ENCODE peak calls at places on chromosome X, in nine cellular contexts. D is tibial nerve, F is left lung, K is upper lobe of right lung, W is HFFc6, H is sigmoid colon, C is kidney, Y is PC-3, Q is OCI-LY7. V is an unnamed sample.

GRCh38 chrX:134692990-134693389 is 34.7 kb upstream of the PLAC1 start:
- DNase-seq in D (no peak), F (no peak), K (no peak), W (peak; percentile 28), H (no peak), C (no peak), Y (peak; percentile 74), Q (no peak), V (no peak)

GRCh38 chrX:46573331-46573895 is at the start of gene CHST7:
- DNase-seq in D (peak; percentile 44), F (peak; percentile 90), K (peak; percentile 84), W (peak; percentile 35), H (peak; percentile 76), C (peak; percentile 90), Y (peak; percentile 76), Q (peak; percentile 77), V (peak; percentile 78)

GRCh38 chrX:153781428-153782047 is 697 bp downstream of the SRPK3 start:
- DNase-seq in D (no peak), F (no peak), K (no peak), W (no peak), H (no peak), C (no peak), Y (no peak), Q (no peak), V (no peak)

GRCh38 chrX:100864967-100865366 is 9.2 kb downstream of the NOX1 start:
- DNase-seq in D (no peak), F (no peak), K (no peak), W (peak; percentile 8), H (no peak), C (no peak), Y (peak; percentile 27), Q (no peak), V (no peak)

GRCh38 chrX:11893933-11894710 is 136.1 kb downstream of the MSL3 start:
- DNase-seq in D (no peak), F (no peak), K (no peak), W (no peak), H (no peak), C (no peak), Y (no peak), Q (no peak), V (no peak)

GRCh38 chrX:153494541-153495361 is at the start of gene BGN:
- DNase-seq in D (no peak), F (no peak), K (no peak), W (peak; percentile 49), H (no peak), C (peak; percentile 86), Y (no peak), Q (no peak), V (peak; percentile 18)

GRCh38 chrX:111411591-111412371 is at the start of gene DCX:
- DNase-seq in D (no peak), F (no peak), K (no peak), W (no peak), H (no peak), C (no peak), Y (no peak), Q (no peak), V (no peak)

GRCh38 chrX:274904-275475 is 6.2 kb upstream of the PLCXD1 start:
- DNase-seq in D (no peak), F (peak; percentile 76), K (peak; percentile 88), W (no peak), H (no peak), C (peak; percentile 74), Y (no peak), Q (no peak), V (no peak)

DNA sequence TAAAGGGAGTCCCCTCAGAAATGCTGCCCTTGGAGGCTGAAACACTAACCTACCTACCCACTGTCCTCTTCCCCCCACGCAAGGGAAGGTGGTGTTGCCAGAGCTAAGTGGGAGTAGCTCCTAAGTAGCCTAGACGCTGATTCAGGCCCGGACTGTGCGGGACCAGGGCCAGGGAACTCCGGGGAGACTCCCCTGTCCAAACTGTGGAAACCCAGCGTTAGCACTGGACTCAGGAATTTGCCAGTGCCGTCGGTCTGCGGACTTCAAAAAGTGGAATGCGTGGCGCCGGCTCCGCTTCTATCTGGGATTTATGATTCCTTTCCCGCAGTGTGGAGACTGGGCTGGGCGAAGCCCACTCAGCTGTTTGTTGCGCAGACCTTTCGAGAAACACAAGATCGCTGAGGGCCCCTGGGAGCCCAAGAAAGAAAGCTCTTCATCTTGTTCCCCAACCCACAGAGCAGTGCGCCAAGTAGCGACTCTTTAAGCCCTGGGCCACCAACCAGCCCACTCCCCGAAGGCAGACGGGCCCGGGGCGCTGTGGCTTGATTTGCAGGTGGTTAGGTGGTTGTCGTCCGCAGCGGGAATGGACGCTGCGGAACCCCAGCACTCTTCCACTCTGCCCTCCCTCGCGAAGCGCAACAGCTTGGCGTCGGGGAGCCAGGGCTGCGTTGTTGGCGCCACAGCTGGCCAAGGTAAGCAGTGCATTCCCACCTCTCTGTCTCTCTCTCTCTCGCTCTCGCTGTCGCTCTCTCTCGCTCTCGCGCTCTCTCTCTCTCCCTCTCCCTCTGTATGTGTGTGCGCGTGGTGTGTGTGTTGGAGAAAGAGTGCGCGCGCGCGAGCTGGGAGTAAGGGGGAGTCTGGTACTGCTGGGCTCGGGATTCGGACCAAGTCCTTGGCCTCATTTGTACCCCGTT is 2.0 kb downstream of the TMEM255A start:
- DNase-seq in D (peak; percentile 41), F (peak; percentile 82), K (peak; percentile 82), W (no peak), H (peak; percentile 79), C (peak; percentile 79), Y (peak; percentile 77), Q (peak; percentile 73), V (peak; percentile 70)
- TF ChIP-seq CTCF in D (peak; percentile 20), F (peak; percentile 37), K (peak; percentile 39), W (peak; percentile 23), H (no peak), C (peak; percentile 31), Y (peak; percentile 57), Q (peak; percentile 72), V (peak; percentile 39)

GRCh38 chrX:131727778-131728177 is 183.9 kb downstream of the OR13H1 start:
- DNase-seq in D (no peak), F (no peak), K (no peak), W (no peak), H (no peak), C (no peak), Y (no peak), Q (no peak), V (no peak)

GRCh38 chrX:131725001-131725654 is 181.3 kb downstream of the OR13H1 start:
- DNase-seq in D (no peak), F (no peak), K (no peak), W (no peak), H (no peak), C (no peak), Y (no peak), Q (no peak), V (no peak)

GRCh38 chrX:131729295-131729694 is 185.4 kb downstream of the OR13H1 start:
- DNase-seq in D (no peak), F (no peak), K (no peak), W (no peak), H (peak; percentile 94), C (peak; percentile 91), Y (no peak), Q (no peak), V (no peak)

GRCh38 chrX:131724292-131724691 is 180.4 kb downstream of the OR13H1 start:
- DNase-seq in D (no peak), F (no peak), K (no peak), W (no peak), H (no peak), C (no peak), Y (no peak), Q (no peak), V (no peak)

DNA sequence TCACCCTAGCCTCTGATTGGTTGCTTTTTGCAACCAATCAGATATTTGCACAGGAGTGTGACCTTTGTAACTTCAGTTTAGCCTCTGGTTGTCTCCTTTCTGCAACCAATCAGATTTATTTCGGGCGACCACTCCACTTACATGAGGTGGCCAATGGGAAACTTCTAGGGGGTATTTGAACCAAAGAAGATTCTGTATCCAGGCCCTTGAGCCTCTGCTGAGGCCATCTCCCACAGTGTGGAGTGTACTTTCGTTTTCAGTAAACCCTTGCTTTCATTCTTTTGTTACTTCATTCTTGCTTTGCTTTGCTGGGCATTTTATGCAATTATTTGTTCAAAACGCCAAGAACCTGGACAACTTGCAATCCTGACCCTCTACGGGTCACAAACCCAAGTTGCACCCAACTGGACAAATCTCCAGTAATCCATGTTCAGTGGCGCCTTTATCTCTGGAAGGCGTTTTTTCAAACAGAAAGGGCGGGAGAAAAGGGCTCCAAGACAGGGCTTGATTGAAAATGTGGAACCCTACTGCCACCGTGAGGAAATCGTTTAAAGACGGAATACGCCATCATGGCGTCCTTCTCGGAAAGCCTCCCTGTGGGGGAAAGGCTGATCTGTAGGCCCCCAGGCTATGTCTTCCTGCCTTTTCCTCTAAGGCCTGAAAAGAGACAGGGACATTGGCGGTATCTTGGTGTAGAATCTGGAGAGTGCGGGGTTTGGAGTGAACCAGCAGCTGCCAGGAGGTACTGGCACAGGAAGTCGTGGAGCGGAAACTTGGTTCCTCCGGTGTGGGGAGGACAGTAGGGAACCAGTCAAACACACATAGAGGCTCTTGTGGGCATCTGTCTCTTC is 184.6 kb downstream of the OR13H1 start:
- DNase-seq in D (no peak), F (no peak), K (no peak), W (no peak), H (peak; percentile 91), C (no peak), Y (no peak), Q (no peak), V (no peak)
- TF ChIP-seq CTCF in D (peak; percentile 50), F (no peak), K (no peak), W (no peak), H (no peak), C (no peak), Y (no peak), Q (no peak), V (no peak)

GRCh38 chrX:53236025-53236679 is 11.1 kb upstream of the KDM5C start:
- DNase-seq in D (no peak), F (no peak), K (no peak), W (no peak), H (no peak), C (no peak), Y (no peak), Q (no peak), V (no peak)

GRCh38 chrX:53242310-53242709 is 17.3 kb upstream of the KDM5C start:
- DNase-seq in D (no peak), F (no peak), K (no peak), W (no peak), H (no peak), C (no peak), Y (no peak), Q (no peak), V (no peak)

GRCh38 chrX:53237056-53237455 is 12.0 kb upstream of the KDM5C start:
- DNase-seq in D (no peak), F (no peak), K (no peak), W (no peak), H (no peak), C (no peak), Y (no peak), Q (no peak), V (no peak)

GRCh38 chrX:53241558-53241957 is 16.6 kb upstream of the KDM5C start:
- DNase-seq in D (no peak), F (no peak), K (no peak), W (no peak), H (no peak), C (no peak), Y (no peak), Q (no peak), V (no peak)

DNA sequence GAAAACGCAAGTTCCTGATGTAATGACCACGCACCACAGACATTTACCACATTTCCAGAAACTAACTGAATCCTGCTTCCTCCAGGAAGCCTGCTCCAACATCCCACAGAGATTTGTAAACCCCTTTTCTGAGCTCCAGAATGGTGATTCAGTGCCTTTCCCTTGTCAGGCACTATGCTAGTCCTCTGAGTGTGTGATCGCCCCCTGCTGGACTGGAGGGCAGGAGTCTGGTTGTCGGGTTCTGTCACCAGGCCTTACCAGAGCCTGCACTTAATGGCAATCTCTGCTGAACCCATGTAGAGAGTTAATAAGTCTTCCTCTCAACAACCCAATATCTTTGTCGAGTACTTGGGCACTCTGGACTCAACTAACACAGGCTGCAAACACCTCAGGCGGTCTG is 14.5 kb upstream of the KDM5C start:
- DNase-seq in D (no peak), F (no peak), K (no peak), W (no peak), H (no peak), C (no peak), Y (peak; percentile 29), Q (peak; percentile 26), V (no peak)
- TF ChIP-seq CTCF in D (no peak), F (no peak), K (no peak), W (peak; percentile 21), H (no peak), C (peak; percentile 23), Y (peak; percentile 57), Q (peak; percentile 66), V (no peak)

GRCh38 chrX:25523574-25523973 is 507.8 kb upstream of the ARX start:
- DNase-seq in D (no peak), F (no peak), K (no peak), W (no peak), H (no peak), C (no peak), Y (peak; percentile 23), Q (peak; percentile 1), V (peak; percentile 41)
- TF ChIP-seq CTCF in D (no peak), F (no peak), K (peak; percentile 33), W (no peak), H (no peak), C (no peak), Y (peak; percentile 45), Q (peak; percentile 54), V (no peak)